ENCODE peak calls at places on chromosomes 16 and 17, in eight cellular contexts. X, D, U, Q, V, H, O and P are unnamed samples.

GRCh38 chr17:4599505-4600281 is 15.4 kb downstream of the SMTNL2 start:
- DNase-seq in D (no peak), V (no peak), H (no peak), Q (peak), O (no peak), X (peak), U (peak), P (no peak)

GRCh38 chr16:80743273-80743672 is 61.1 kb downstream of the CDYL2 start:
- DNase-seq in O (peak), Q (no peak), U (no peak), V (no peak), H (no peak), X (no peak), D (no peak), P (no peak)

GRCh38 chr17:32827227-32827626 is 49.7 kb downstream of the MYO1D start:
- DNase-seq in H (no peak), U (no peak), V (no peak), Q (no peak), O (no peak), X (no peak), D (no peak), P (no peak)

GRCh38 chr17:43931062-43931571 is 11.2 kb downstream of the PPY start:
- DNase-seq in U (no peak), Q (no peak), X (no peak), O (no peak), V (no peak), D (no peak), H (no peak), P (peak)

GRCh38 chr17:78759203-78759968 is 22.7 kb downstream of the CYTH1 start:
- DNase-seq in U (no peak), X (peak), O (peak), Q (no peak), V (no peak), D (peak), H (peak), P (no peak)

GRCh38 chr17:55062921-55063320 is 94.4 kb downstream of the STXBP4 start:
- DNase-seq in V (no peak), U (no peak), Q (no peak), D (no peak), X (peak), H (no peak), O (no peak), P (no peak)

GRCh38 chr16:426115-426905 is 861 bp downstream of the RAB11FIP3 start:
- DNase-seq in U (no peak), X (no peak), Q (no peak), D (no peak), H (no peak), O (no peak), V (no peak), P (no peak)

GRCh38 chr17:45948881-45949624 is 50.0 kb upstream of the STH start:
- DNase-seq in U (peak), H (peak), V (peak), X (peak), D (peak), Q (peak), O (peak), P (peak)

GRCh38 chr16:5328546-5328945 is 231.0 kb upstream of the EEF2KMT start:
- DNase-seq in H (no peak), U (no peak), Q (no peak), V (no peak), X (no peak), O (no peak), D (no peak), P (no peak)

GRCh38 chr17:40582328-40582901 is 17.1 kb upstream of the CCR7 start:
- DNase-seq in V (no peak), X (no peak), H (peak), D (no peak), Q (no peak), O (peak), U (no peak), P (peak)

GRCh38 chr17:77613627-77614026 is 344.9 kb upstream of the TNRC6C start:
- DNase-seq in U (no peak), V (no peak), H (no peak), Q (no peak), O (no peak), X (no peak), D (no peak), P (no peak)

GRCh38 chr16:51440096-51440495 is 289.0 kb upstream of the SALL1 start:
- DNase-seq in H (no peak), D (no peak), O (no peak), U (no peak), V (peak), X (no peak), Q (no peak), P (no peak)

GRCh38 chr17:60391419-60392041 is 403 bp downstream of the USP32 start:
- DNase-seq in D (no peak), V (no peak), X (no peak), Q (no peak), O (no peak), H (no peak), U (no peak), P (no peak)

GRCh38 chr16:50718061-50718760 is 23.7 kb upstream of the CYLD start:
- DNase-seq in Q (no peak), H (no peak), U (no peak), D (no peak), O (no peak), X (peak), V (no peak), P (no peak)

GRCh38 chr16:3961449-3961849 is 80.9 kb upstream of the CREBBP start:
- DNase-seq in O (no peak), H (no peak), Q (peak), X (peak), V (peak), D (no peak), U (no peak), P (no peak)

GRCh38 chr17:39235555-39236221 is 9.9 kb upstream of the STAC2 start:
- DNase-seq in X (peak), D (no peak), O (peak), H (no peak), Q (peak), U (no peak), V (no peak), P (peak)

GRCh38 chr17:82288602-82288927 is 15.1 kb upstream of the CSNK1D start:
- DNase-seq in H (no peak), X (no peak), Q (no peak), V (no peak), O (no peak), D (no peak), U (no peak), P (no peak)